ENCODE peak calls at places on chromosomes 16 and 17, in ten cellular contexts. G is PC-3; A is breast epithelium; C is WERI-Rb-1; X is H4; O is activated naive CD4-positive, alpha-beta T cell treated with anti-CD3 and anti-CD28 coated beads, Interleukin-2, amount 10 ng/mL, durations not matched to agents 7 days and 5 days; K is activated CD8-positive, alpha-beta memory T cell treated with anti-CD3 and anti-CD28 coated beads for 24 hours; D is stimulated activated CD4-positive, alpha-beta T cell treated with anti-CD3 and anti-CD28 coated beads, Interleukin-1b, Interleukin-23, amount 100 ng/mL, for 24 hours; P is fibroblast of mammary gland; N is A549. T is an unnamed sample.

GRCh38 chr16:82395212-82395611 is 225.2 kb upstream of the MPHOSPH6 start:
- DNase-seq in G (no peak), A (no peak), C (no peak), X (no peak), O (no peak), K (no peak), D (no peak), P (no peak), N (no peak), T (no peak)

GRCh38 chr16:56852401-56852730 is 12.6 kb upstream of the SLC12A3 start:
- DNase-seq in G (no peak), A (no peak), C (no peak), X (no peak), O (no peak), K (no peak), D (no peak), P (no peak), N (no peak), T (no peak)

GRCh38 chr16:87835882-87836331 is 33.4 kb downstream of the SLC7A5 start:
- DNase-seq in G (no peak), A (no peak), C (no peak), X (no peak), O (no peak), K (no peak), D (no peak), P (no peak), N (no peak), T (no peak)

GRCh38 chr17:66975614-66976378 is 11.3 kb downstream of the CACNG4 start:
- DNase-seq in G (peak; percentile 76), A (peak; percentile 55), C (peak; percentile 78), X (no peak), O (no peak), K (no peak), D (no peak), P (no peak), N (peak; percentile 70), T (peak; percentile 70)

GRCh38 chr16:728131-728889 is 1.4 kb downstream of the HAGHL start:
- DNase-seq in G (peak; percentile 85), A (peak; percentile 48), C (peak; percentile 84), X (peak; percentile 88), O (peak; percentile 71), K (peak; percentile 85), D (peak; percentile 41), P (peak; percentile 79), N (peak; percentile 63), T (peak; percentile 77)

GRCh38 chr17:76866774-76867577 is 1.2 kb upstream of the MGAT5B start:
- DNase-seq in G (peak; percentile 79), A (no peak), C (no peak), X (no peak), O (no peak), K (no peak), D (no peak), P (peak; percentile 44), N (no peak), T (no peak)

GRCh38 chr17:2797226-2797625 is 988 bp downstream of the RAP1GAP2 start:
- DNase-seq in G (no peak), A (no peak), C (no peak), X (no peak), O (peak; percentile 27), K (no peak), D (no peak), P (no peak), N (no peak), T (no peak)

GRCh38 chr17:77491921-77492445 is 351.2 kb downstream of the SEC14L1 start:
- DNase-seq in G (no peak), A (no peak), C (peak; percentile 15), X (no peak), O (no peak), K (no peak), D (no peak), P (no peak), N (no peak), T (no peak)

GRCh38 chr17:29615492-29616299 is 7.0 kb downstream of the CORO6 start:
- DNase-seq in G (peak; percentile 76), A (peak; percentile 81), C (peak; percentile 87), X (no peak), O (peak; percentile 91), K (peak; percentile 93), D (peak; percentile 76), P (peak; percentile 80), N (peak; percentile 74), T (peak; percentile 88)

GRCh38 chr17:879546-879945 is 97.4 kb downstream of the MRM3 start:
- DNase-seq in G (peak; percentile 84), A (peak; percentile 95), C (no peak), X (peak; percentile 79), O (peak; percentile 79), K (peak; percentile 70), D (peak; percentile 33), P (peak; percentile 92), N (peak; percentile 67), T (peak; percentile 94)

GRCh38 chr17:40950176-40950575 is 12.7 kb upstream of the KRT23 start:
- DNase-seq in G (no peak), A (no peak), C (no peak), X (no peak), O (no peak), K (no peak), D (no peak), P (no peak), N (no peak), T (no peak)

GRCh38 chr17:43025290-43025657 is 243 bp downstream of the RND2 start:
- DNase-seq in G (no peak), A (no peak), C (no peak), X (no peak), O (no peak), K (no peak), D (no peak), P (no peak), N (no peak), T (no peak)

GRCh38 chr16:88645455-88645854 is 5.4 kb downstream of the CYBA start:
- DNase-seq in G (no peak), A (no peak), C (no peak), X (no peak), O (no peak), K (no peak), D (no peak), P (no peak), N (no peak), T (peak; percentile 9)

GRCh38 chr17:81309140-81309858 is 14.2 kb upstream of the SLC38A10 start:
- DNase-seq in G (peak; percentile 85), A (peak; percentile 85), C (peak; percentile 86), X (peak; percentile 85), O (peak; percentile 57), K (peak; percentile 67), D (no peak), P (peak; percentile 68), N (peak; percentile 99), T (peak; percentile 64)

GRCh38 chr16:20901068-20901440 is 483 bp downstream of the LYRM1 start:
- DNase-seq in G (no peak), A (no peak), C (no peak), X (no peak), O (no peak), K (no peak), D (no peak), P (no peak), N (no peak), T (no peak)

GRCh38 chr17:39739885-39740356 is 2.2 kb downstream of the GRB7 start:
- DNase-seq in G (peak; percentile 28), A (peak; percentile 50), C (no peak), X (no peak), O (no peak), K (no peak), D (no peak), P (no peak), N (peak; percentile 55), T (peak; percentile 36)

GRCh38 chr17:79393358-79394038 is 217.4 kb downstream of the RBFOX3 start:
- DNase-seq in G (peak; percentile 91), A (peak; percentile 57), C (peak; percentile 93), X (peak; percentile 71), O (peak; percentile 74), K (peak; percentile 90), D (peak; percentile 53), P (peak; percentile 54), N (peak; percentile 89), T (peak; percentile 93)

GRCh38 chr16:369866-370436 is 387 bp downstream of the MRPL28 start:
- DNase-seq in G (peak; percentile 9), A (no peak), C (no peak), X (no peak), O (no peak), K (no peak), D (no peak), P (no peak), N (no peak), T (no peak)

GRCh38 chr16:76976101-76976500 is 214.9 kb upstream of the MON1B start:
- DNase-seq in G (no peak), A (no peak), C (no peak), X (no peak), O (no peak), K (no peak), D (no peak), P (no peak), N (no peak), T (no peak)

GRCh38 chr17:65062168-65062915 is 5.8 kb upstream of the GNA13 start:
- DNase-seq in G (peak; percentile 57), A (no peak), C (no peak), X (peak; percentile 73), O (no peak), K (no peak), D (no peak), P (peak; percentile 19), N (peak; percentile 31), T (no peak)

GRCh38 chr16:72715267-72715666 is 332.7 kb downstream of the ZFHX3 start:
- DNase-seq in G (peak; percentile 9), A (no peak), C (no peak), X (no peak), O (no peak), K (no peak), D (no peak), P (peak; percentile 23), N (no peak), T (no peak)

GRCh38 chr16:74774223-74775139 is at the start of gene FA2H:
- DNase-seq in G (peak; percentile 88), A (peak; percentile 87), C (peak; percentile 92), X (peak; percentile 49), O (peak; percentile 86), K (peak; percentile 79), D (peak; percentile 45), P (no peak), N (peak; percentile 96), T (peak; percentile 88)

GRCh38 chr16:7482596-7483290 is 150.1 kb downstream of the RBFOX1 start:
- DNase-seq in G (no peak), A (no peak), C (no peak), X (no peak), O (no peak), K (no peak), D (no peak), P (no peak), N (no peak), T (no peak)

GRCh38 chr17:69093279-69093789 is 32.6 kb upstream of the ABCA9 start:
- DNase-seq in G (no peak), A (no peak), C (no peak), X (no peak), O (no peak), K (no peak), D (no peak), P (peak; percentile 2), N (no peak), T (no peak)

GRCh38 chr17:975321-975982 is 4.1 kb downstream of the NXN start:
- DNase-seq in G (no peak), A (no peak), C (no peak), X (no peak), O (no peak), K (no peak), D (no peak), P (peak; percentile 79), N (no peak), T (no peak)

GRCh38 chr17:38706625-38707298 is 1.7 kb downstream of the MLLT6 start:
- DNase-seq in G (no peak), A (no peak), C (no peak), X (no peak), O (peak; percentile 45), K (peak; percentile 78), D (no peak), P (peak; percentile 18), N (no peak), T (no peak)

GRCh38 chr16:69888005-69888560 is 63.1 kb upstream of the CLEC18A start:
- DNase-seq in G (no peak), A (no peak), C (no peak), X (no peak), O (no peak), K (no peak), D (no peak), P (no peak), N (no peak), T (no peak)

GRCh38 chr16:2231016-2231931 is 5.0 kb upstream of the DNASE1L2 start:
- DNase-seq in G (no peak), A (no peak), C (no peak), X (no peak), O (no peak), K (no peak), D (no peak), P (no peak), N (no peak), T (no peak)